ENCODE peak calls at places on chromosomes 5 and 9, in five cellular contexts. One of them, this sample, is unnamed.

GRCh38 chr9:95947118-95947517 is 71.6 kb downstream of the ERCC6L2 start:
- DNase-seq in body of pancreas: no peak
- DNase-seq in AG10803: no peak
- DNase-seq in CD8-positive, alpha-beta T cell: no peak
- DNase-seq in choroid plexus epithelial cell: peak; percentile 31
- DNase-seq in this sample: no peak

GRCh38 chr5:172648008-172648359 is 6.9 kb downstream of the NEURL1B start:
- DNase-seq in body of pancreas: no peak
- DNase-seq in AG10803: no peak
- DNase-seq in CD8-positive, alpha-beta T cell: no peak
- DNase-seq in choroid plexus epithelial cell: no peak
- DNase-seq in this sample: peak; percentile 97

GRCh38 chr9:136079916-136080246 is 15.2 kb downstream of the NACC2 start:
- DNase-seq in body of pancreas: no peak
- DNase-seq in CD8-positive, alpha-beta T cell: no peak
- DNase-seq in AG10803: no peak
- DNase-seq in choroid plexus epithelial cell: no peak
- DNase-seq in this sample: no peak

GRCh38 chr5:75566710-75567309 is 44.4 kb upstream of the ANKDD1B start:
- DNase-seq in body of pancreas: no peak
- DNase-seq in AG10803: peak; percentile 89
- DNase-seq in CD8-positive, alpha-beta T cell: peak; percentile 5
- DNase-seq in choroid plexus epithelial cell: peak; percentile 97
- DNase-seq in this sample: peak; percentile 90

GRCh38 chr5:129664336-129664937 is 83.5 kb upstream of the MINAR2 start:
- DNase-seq in body of pancreas: peak; percentile 76
- DNase-seq in CD8-positive, alpha-beta T cell: no peak
- DNase-seq in AG10803: no peak
- DNase-seq in choroid plexus epithelial cell: peak; percentile 73
- DNase-seq in this sample: peak; percentile 64

GRCh38 chr5:141182248-141182647 is at the start of gene PCDHB16:
- DNase-seq in body of pancreas: peak; percentile 71
- DNase-seq in AG10803: peak; percentile 35
- DNase-seq in CD8-positive, alpha-beta T cell: no peak
- DNase-seq in choroid plexus epithelial cell: peak; percentile 4
- DNase-seq in this sample: no peak

GRCh38 chr9:134065720-134066419 is 2.0 kb downstream of the BRD3 start:
- DNase-seq in CD8-positive, alpha-beta T cell: peak; percentile 31
- DNase-seq in body of pancreas: peak; percentile 47
- DNase-seq in choroid plexus epithelial cell: peak; percentile 74
- DNase-seq in AG10803: peak; percentile 61
- DNase-seq in this sample: peak; percentile 79

GRCh38 chr5:91206734-91207133 is 176.4 kb downstream of the ARRDC3 start:
- DNase-seq in choroid plexus epithelial cell: peak; percentile 67
- DNase-seq in AG10803: peak; percentile 75
- DNase-seq in CD8-positive, alpha-beta T cell: no peak
- DNase-seq in body of pancreas: no peak
- DNase-seq in this sample: peak; percentile 84

GRCh38 chr9:78115073-78115472 is 83.5 kb upstream of the GNAQ start:
- DNase-seq in choroid plexus epithelial cell: no peak
- DNase-seq in body of pancreas: no peak
- DNase-seq in AG10803: no peak
- DNase-seq in CD8-positive, alpha-beta T cell: no peak
- DNase-seq in this sample: peak; percentile 6

GRCh38 chr9:85185486-85186217 is 516.1 kb downstream of the NTRK2 start:
- DNase-seq in AG10803: no peak
- DNase-seq in choroid plexus epithelial cell: no peak
- DNase-seq in CD8-positive, alpha-beta T cell: no peak
- DNase-seq in body of pancreas: no peak
- DNase-seq in this sample: no peak

GRCh38 chr5:135641329-135642178 is 62.8 kb upstream of the CXCL14 start:
- DNase-seq in body of pancreas: no peak
- DNase-seq in CD8-positive, alpha-beta T cell: no peak
- DNase-seq in choroid plexus epithelial cell: no peak
- DNase-seq in AG10803: no peak
- DNase-seq in this sample: no peak

GRCh38 chr5:69134126-69134525 is 32.8 kb upstream of the CCNB1 start:
- DNase-seq in AG10803: no peak
- DNase-seq in body of pancreas: no peak
- DNase-seq in choroid plexus epithelial cell: no peak
- DNase-seq in CD8-positive, alpha-beta T cell: no peak
- DNase-seq in this sample: no peak

GRCh38 chr5:125874057-125874456 is 549.2 kb upstream of the GRAMD2B start:
- DNase-seq in AG10803: no peak
- DNase-seq in choroid plexus epithelial cell: no peak
- DNase-seq in CD8-positive, alpha-beta T cell: no peak
- DNase-seq in body of pancreas: no peak
- DNase-seq in this sample: no peak

GRCh38 chr9:93184439-93185221 is 691 bp downstream of the WNK2 start:
- DNase-seq in choroid plexus epithelial cell: no peak
- DNase-seq in AG10803: no peak
- DNase-seq in body of pancreas: peak; percentile 49
- DNase-seq in CD8-positive, alpha-beta T cell: no peak
- DNase-seq in this sample: no peak

GRCh38 chr9:93187047-93187446 is 3.1 kb downstream of the WNK2 start:
- DNase-seq in AG10803: no peak
- DNase-seq in choroid plexus epithelial cell: no peak
- DNase-seq in body of pancreas: peak; percentile 34
- DNase-seq in CD8-positive, alpha-beta T cell: no peak
- DNase-seq in this sample: no peak

GRCh38 chr9:93187574-93187973 is 3.6 kb downstream of the WNK2 start:
- DNase-seq in choroid plexus epithelial cell: no peak
- DNase-seq in body of pancreas: no peak
- DNase-seq in AG10803: no peak
- DNase-seq in CD8-positive, alpha-beta T cell: no peak
- DNase-seq in this sample: no peak

GRCh38 chr9:93185261-93186150 is 1.6 kb downstream of the WNK2 start:
- DNase-seq in AG10803: no peak
- DNase-seq in choroid plexus epithelial cell: no peak
- DNase-seq in body of pancreas: peak; percentile 37
- DNase-seq in CD8-positive, alpha-beta T cell: no peak
- DNase-seq in this sample: no peak

DNA sequence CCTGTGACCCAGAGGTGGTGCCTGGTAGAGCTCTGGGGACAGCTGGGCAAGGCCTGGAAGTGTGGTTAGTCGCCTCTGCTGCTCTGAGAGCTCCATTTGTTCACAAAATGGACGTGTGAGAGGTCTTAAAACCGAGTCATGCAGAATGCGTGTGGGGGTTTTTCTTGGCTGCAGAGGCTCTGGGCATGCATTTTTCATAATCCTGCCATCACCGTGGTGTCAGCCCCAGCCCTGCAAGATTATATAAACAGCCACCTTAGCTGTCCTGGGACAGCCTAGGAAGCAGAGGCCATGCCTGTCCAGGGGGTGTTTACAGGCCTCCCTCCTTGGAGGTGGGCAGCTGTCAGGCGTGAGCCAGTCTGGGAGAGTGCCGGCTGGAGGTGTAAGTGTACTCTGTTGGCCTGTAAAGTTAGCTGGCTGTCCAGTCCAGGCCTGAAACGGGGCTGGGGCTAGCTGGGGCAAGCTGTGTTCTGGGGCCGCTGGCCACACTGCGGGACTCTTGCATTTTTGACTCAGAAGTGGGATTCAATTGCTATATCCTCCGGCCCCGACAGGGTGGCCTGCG is 2.3 kb downstream of the WNK2 start:
- DNase-seq in body of pancreas: peak; percentile 32
- DNase-seq in AG10803: no peak
- DNase-seq in CD8-positive, alpha-beta T cell: no peak
- DNase-seq in choroid plexus epithelial cell: no peak
- DNase-seq in this sample: no peak
- H3K4me3 ChIP-seq in body of pancreas: no peak overlapping the region
- H3K4me3 ChIP-seq in AG10803: no peak overlapping the region
- H3K4me3 ChIP-seq in CD8-positive, alpha-beta T cell: no peak overlapping the region
- H3K4me3 ChIP-seq in choroid plexus epithelial cell: no peak overlapping the region
- H3K4me3 ChIP-seq in this sample: no peak overlapping the region

GRCh38 chr5:62208218-62208852 is 97.7 kb upstream of the KIF2A start:
- DNase-seq in CD8-positive, alpha-beta T cell: no peak
- DNase-seq in AG10803: no peak
- DNase-seq in choroid plexus epithelial cell: no peak
- DNase-seq in body of pancreas: no peak
- DNase-seq in this sample: no peak

GRCh38 chr5:62211405-62211804 is 94.6 kb upstream of the KIF2A start:
- DNase-seq in CD8-positive, alpha-beta T cell: no peak
- DNase-seq in AG10803: no peak
- DNase-seq in choroid plexus epithelial cell: no peak
- DNase-seq in body of pancreas: no peak
- DNase-seq in this sample: no peak

GRCh38 chr5:62206150-62206829 is 99.7 kb upstream of the KIF2A start:
- DNase-seq in CD8-positive, alpha-beta T cell: no peak
- DNase-seq in body of pancreas: peak; percentile 14
- DNase-seq in AG10803: peak; percentile 26
- DNase-seq in choroid plexus epithelial cell: peak; percentile 25
- DNase-seq in this sample: peak; percentile 17
- TF ChIP-seq CTCF in CD8-positive, alpha-beta T cell: no peak
- TF ChIP-seq CTCF in body of pancreas: no peak
- TF ChIP-seq CTCF in AG10803: peak; percentile 42
- TF ChIP-seq CTCF in choroid plexus epithelial cell: peak; percentile 38
- TF ChIP-seq CTCF in this sample: peak; percentile 42

GRCh38 chr9:122220673-122221222 is 8.0 kb downstream of the LHX6 start:
- DNase-seq in CD8-positive, alpha-beta T cell: no peak
- DNase-seq in body of pancreas: no peak
- DNase-seq in AG10803: no peak
- DNase-seq in choroid plexus epithelial cell: no peak
- DNase-seq in this sample: no peak
- H3K4me3 ChIP-seq in CD8-positive, alpha-beta T cell: no peak overlapping the region
- H3K4me3 ChIP-seq in body of pancreas: no peak overlapping the region
- H3K4me3 ChIP-seq in AG10803: no peak overlapping the region
- H3K4me3 ChIP-seq in choroid plexus epithelial cell: no peak overlapping the region
- H3K4me3 ChIP-seq in this sample: no peak overlapping the region

GRCh38 chr9:116837038-116837998 is 150.2 kb downstream of the TRIM32 start:
- DNase-seq in choroid plexus epithelial cell: peak; percentile 23
- DNase-seq in CD8-positive, alpha-beta T cell: no peak
- DNase-seq in AG10803: no peak
- DNase-seq in body of pancreas: no peak
- DNase-seq in this sample: peak; percentile 94

GRCh38 chr9:116844621-116845020 is 157.5 kb downstream of the TRIM32 start:
- DNase-seq in CD8-positive, alpha-beta T cell: no peak
- DNase-seq in choroid plexus epithelial cell: no peak
- DNase-seq in AG10803: peak; percentile 44
- DNase-seq in body of pancreas: no peak
- DNase-seq in this sample: no peak

GRCh38 chr9:116843863-116844620 is 156.9 kb downstream of the TRIM32 start:
- DNase-seq in AG10803: no peak
- DNase-seq in choroid plexus epithelial cell: no peak
- DNase-seq in CD8-positive, alpha-beta T cell: no peak
- DNase-seq in body of pancreas: no peak
- DNase-seq in this sample: peak; percentile 48

GRCh38 chr9:116842658-116843057 is 155.6 kb downstream of the TRIM32 start:
- DNase-seq in AG10803: no peak
- DNase-seq in choroid plexus epithelial cell: no peak
- DNase-seq in body of pancreas: no peak
- DNase-seq in CD8-positive, alpha-beta T cell: no peak
- DNase-seq in this sample: peak; percentile 29
- TF ChIP-seq CTCF in AG10803: no peak
- TF ChIP-seq CTCF in choroid plexus epithelial cell: no peak
- TF ChIP-seq CTCF in body of pancreas: no peak
- TF ChIP-seq CTCF in CD8-positive, alpha-beta T cell: no peak
- TF ChIP-seq CTCF in this sample: no peak

GRCh38 chr5:6480133-6481051 is 31.7 kb downstream of the UBE2QL1 start:
- DNase-seq in CD8-positive, alpha-beta T cell: no peak
- DNase-seq in AG10803: no peak
- DNase-seq in choroid plexus epithelial cell: no peak
- DNase-seq in body of pancreas: no peak
- DNase-seq in this sample: no peak
- H3K4me3 ChIP-seq in CD8-positive, alpha-beta T cell: no peak overlapping the region
- H3K4me3 ChIP-seq in AG10803: no peak overlapping the region
- H3K4me3 ChIP-seq in choroid plexus epithelial cell: no peak overlapping the region
- H3K4me3 ChIP-seq in body of pancreas: no peak overlapping the region
- H3K4me3 ChIP-seq in this sample: no peak overlapping the region

DNA sequence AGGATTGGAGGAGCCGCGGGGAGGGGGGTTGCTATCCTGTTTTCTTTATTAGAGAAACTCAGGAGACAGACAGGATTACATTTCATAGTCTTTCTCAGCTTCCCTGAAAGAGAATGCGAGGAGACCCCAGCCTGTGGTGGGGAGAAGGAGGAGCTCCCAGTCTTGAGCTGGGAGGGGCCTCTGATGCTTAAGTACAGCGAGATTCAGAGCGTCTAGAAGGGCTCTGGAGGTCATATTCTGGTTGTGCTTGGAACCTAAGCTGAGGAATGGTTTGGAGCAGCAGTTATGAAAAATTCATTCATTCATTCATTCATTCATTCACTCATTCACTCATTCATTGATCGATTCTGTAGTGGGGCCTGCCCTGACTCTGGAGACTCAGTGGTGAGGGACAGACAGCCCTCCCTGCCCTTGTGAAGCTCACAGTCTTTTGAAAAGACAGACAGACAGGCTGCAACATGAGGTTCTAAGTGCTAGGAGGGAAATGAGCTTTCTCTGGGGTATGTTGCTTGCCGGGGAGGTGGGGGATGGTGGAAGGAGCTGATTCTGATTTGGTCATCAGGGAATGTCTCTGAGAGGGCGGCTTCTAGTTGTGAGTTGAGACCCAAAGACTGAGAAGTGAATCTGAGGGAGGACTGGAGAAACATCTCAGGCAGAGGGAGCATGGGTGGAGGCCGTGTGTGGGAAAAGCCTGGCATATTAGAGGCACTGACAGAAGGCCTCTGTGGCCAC is 2.5 kb upstream of the SPRY4 start:
- DNase-seq in AG10803: peak; percentile 87
- DNase-seq in CD8-positive, alpha-beta T cell: no peak
- DNase-seq in body of pancreas: no peak
- DNase-seq in choroid plexus epithelial cell: peak; percentile 67
- DNase-seq in this sample: peak; percentile 83
- TF ChIP-seq CTCF in AG10803: peak; percentile 41
- TF ChIP-seq CTCF in CD8-positive, alpha-beta T cell: no peak
- TF ChIP-seq CTCF in body of pancreas: no peak
- TF ChIP-seq CTCF in choroid plexus epithelial cell: peak; percentile 43
- TF ChIP-seq CTCF in this sample: peak; percentile 36

This sample was measured in epithelial cell of esophagus.